ENCODE peak calls at places on chromosome 22, in six cellular contexts. One of them, this sample, is unnamed.
A peak's percentile ranks its signal among the peaks of the same experiment; 100 is the strongest.

GRCh38 chr22:36256474-36256873 is 3.5 kb downstream of the APOL1 start:
- DNase-seq in neuronal stem cell: no peak
- DNase-seq in IMR-90: peak; percentile 55
- DNase-seq in mesenchymal stem cell: no peak
- DNase-seq in trophoblast cell: no peak
- DNase-seq in H1: no peak
- DNase-seq in this sample: peak; percentile 4

GRCh38 chr22:31537019-31537535 is 40.7 kb downstream of the SFI1 start:
- DNase-seq in neuronal stem cell: no peak
- DNase-seq in IMR-90: no peak
- DNase-seq in mesenchymal stem cell: no peak
- DNase-seq in trophoblast cell: no peak
- DNase-seq in H1: no peak
- DNase-seq in this sample: no peak

GRCh38 chr22:41561335-41561734 is 525 bp downstream of the CSDC2 start:
- DNase-seq in neuronal stem cell: no peak
- DNase-seq in IMR-90: no peak
- DNase-seq in mesenchymal stem cell: no peak
- DNase-seq in trophoblast cell: no peak
- DNase-seq in H1: no peak
- DNase-seq in this sample: peak; percentile 54

GRCh38 chr22:39839917-39840510 is 53.5 kb downstream of the ENTHD1 start:
- DNase-seq in neuronal stem cell: no peak
- DNase-seq in IMR-90: no peak
- DNase-seq in mesenchymal stem cell: no peak
- DNase-seq in trophoblast cell: no peak
- DNase-seq in H1: no peak
- DNase-seq in this sample: no peak

GRCh38 chr22:35634981-35635540 is 13.2 kb upstream of the APOL6 start:
- DNase-seq in neuronal stem cell: no peak
- DNase-seq in IMR-90: peak; percentile 8
- DNase-seq in mesenchymal stem cell: no peak
- DNase-seq in trophoblast cell: peak; percentile 30
- DNase-seq in H1: no peak
- DNase-seq in this sample: no peak

GRCh38 chr22:22376352-22376706 is 131.7 kb downstream of the VPREB1 start:
- DNase-seq in neuronal stem cell: no peak
- DNase-seq in IMR-90: no peak
- DNase-seq in mesenchymal stem cell: no peak
- DNase-seq in trophoblast cell: no peak
- DNase-seq in H1: no peak
- DNase-seq in this sample: no peak

GRCh38 chr22:40694409-40694808 is 15.1 kb downstream of the MCHR1 start:
- DNase-seq in neuronal stem cell: no peak
- DNase-seq in IMR-90: no peak
- DNase-seq in mesenchymal stem cell: no peak
- DNase-seq in trophoblast cell: no peak
- DNase-seq in H1: no peak
- DNase-seq in this sample: no peak

GRCh38 chr22:20968281-20968977 is 1.4 kb downstream of the AIFM3 start:
- DNase-seq in neuronal stem cell: no peak
- DNase-seq in IMR-90: no peak
- DNase-seq in mesenchymal stem cell: no peak
- DNase-seq in trophoblast cell: no peak
- DNase-seq in H1: no peak
- DNase-seq in this sample: no peak

GRCh38 chr22:22210375-22210774 is 34.2 kb upstream of the VPREB1 start:
- DNase-seq in neuronal stem cell: no peak
- DNase-seq in IMR-90: peak; percentile 85
- DNase-seq in mesenchymal stem cell: no peak
- DNase-seq in trophoblast cell: no peak
- DNase-seq in H1: no peak
- DNase-seq in this sample: no peak

GRCh38 chr22:16819249-16819648 is 6.0 kb downstream of the XKR3 start:
- DNase-seq in neuronal stem cell: no peak
- DNase-seq in IMR-90: no peak
- DNase-seq in mesenchymal stem cell: no peak
- DNase-seq in trophoblast cell: no peak
- DNase-seq in H1: no peak
- DNase-seq in this sample: no peak

GRCh38 chr22:24305260-24305692 is 34.6 kb downstream of the SPECC1L start:
- DNase-seq in neuronal stem cell: no peak
- DNase-seq in IMR-90: peak; percentile 4
- DNase-seq in mesenchymal stem cell: no peak
- DNase-seq in trophoblast cell: no peak
- DNase-seq in H1: no peak
- DNase-seq in this sample: no peak

GRCh38 chr22:41902016-41902415 is 12.9 kb downstream of the SHISA8 start:
- DNase-seq in neuronal stem cell: no peak
- DNase-seq in IMR-90: no peak
- DNase-seq in mesenchymal stem cell: no peak
- DNase-seq in trophoblast cell: no peak
- DNase-seq in H1: no peak
- DNase-seq in this sample: peak; percentile 22

GRCh38 chr22:42621505-42622002 is 6.9 kb upstream of the POLDIP3 start:
- DNase-seq in neuronal stem cell: peak; percentile 67
- DNase-seq in IMR-90: peak; percentile 61
- DNase-seq in mesenchymal stem cell: peak; percentile 70
- DNase-seq in trophoblast cell: peak; percentile 79
- DNase-seq in H1: peak; percentile 86
- DNase-seq in this sample: peak; percentile 93

GRCh38 chr22:22751043-22751603 is 106.7 kb downstream of the GGTLC2 start:
- DNase-seq in neuronal stem cell: no peak
- DNase-seq in IMR-90: no peak
- DNase-seq in mesenchymal stem cell: no peak
- DNase-seq in trophoblast cell: no peak
- DNase-seq in H1: no peak
- DNase-seq in this sample: no peak

DNA sequence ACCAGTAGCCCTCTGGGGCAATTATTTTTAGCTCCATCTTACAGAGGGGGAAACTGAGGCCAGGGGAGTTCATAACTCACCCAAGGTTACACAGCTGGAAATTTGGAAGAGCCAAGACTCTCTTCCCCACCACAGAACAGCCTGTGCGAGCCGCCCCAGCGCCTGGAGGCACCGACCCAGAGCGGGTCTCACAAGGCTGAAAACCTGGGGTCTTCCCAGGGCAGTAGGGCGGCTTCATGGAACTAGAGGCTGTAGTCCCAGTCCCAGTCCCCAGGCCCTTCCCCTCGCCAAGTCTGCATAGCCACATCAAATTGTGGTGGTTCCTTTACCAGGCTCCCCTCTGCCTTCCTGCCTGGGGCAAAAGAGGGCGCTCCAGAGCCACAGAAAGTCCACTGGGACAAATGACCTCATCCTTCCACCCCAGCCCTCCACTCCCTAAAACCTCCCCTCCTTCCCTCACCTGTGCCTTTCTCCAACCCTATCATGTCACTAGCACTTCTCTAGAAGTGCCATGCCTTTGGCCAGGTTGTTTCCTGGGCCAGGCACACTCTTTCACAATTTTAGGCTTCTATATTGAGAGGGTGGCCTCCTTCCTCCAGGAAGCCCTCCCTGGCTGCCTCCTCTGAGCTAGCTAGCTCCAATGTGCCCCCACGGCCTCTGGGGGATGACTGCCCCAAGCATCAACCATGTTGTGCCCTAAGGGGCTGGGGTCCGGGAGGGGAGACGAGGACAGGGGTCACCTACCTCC is 15.2 kb upstream of the CDC42EP1 start:
- DNase-seq in neuronal stem cell: no peak
- DNase-seq in IMR-90: peak; percentile 58
- DNase-seq in mesenchymal stem cell: peak; percentile 84
- DNase-seq in trophoblast cell: peak; percentile 92
- DNase-seq in H1: peak; percentile 61
- DNase-seq in this sample: peak; percentile 91
- H3K4ac ChIP-seq in neuronal stem cell: no peak overlapping the region
- H3K4ac ChIP-seq in IMR-90: peak overlapping the region; percentile 97
- H3K4ac ChIP-seq in mesenchymal stem cell: peak overlapping the region; percentile 97
- H3K4ac ChIP-seq in trophoblast cell: peak overlapping the region; percentile 90
- H3K4ac ChIP-seq in H1: peak overlapping the region; percentile 22
- H3K4ac ChIP-seq in this sample: no peak overlapping the region

GRCh38 chr22:26671317-26672059 is 14.1 kb downstream of the MIAT start:
- DNase-seq in neuronal stem cell: no peak
- DNase-seq in IMR-90: no peak
- DNase-seq in mesenchymal stem cell: no peak
- DNase-seq in trophoblast cell: no peak
- DNase-seq in H1: no peak
- DNase-seq in this sample: no peak

GRCh38 chr22:26674211-26675190 is 17.1 kb downstream of the MIAT start:
- DNase-seq in neuronal stem cell: no peak
- DNase-seq in IMR-90: no peak
- DNase-seq in mesenchymal stem cell: no peak
- DNase-seq in trophoblast cell: no peak
- DNase-seq in H1: no peak
- DNase-seq in this sample: no peak

GRCh38 chr22:26672590-26673468 is 15.4 kb downstream of the MIAT start:
- DNase-seq in neuronal stem cell: peak; percentile 89
- DNase-seq in IMR-90: peak; percentile 94
- DNase-seq in mesenchymal stem cell: peak; percentile 97
- DNase-seq in trophoblast cell: peak; percentile 82
- DNase-seq in H1: peak; percentile 80
- DNase-seq in this sample: peak; percentile 91

GRCh38 chr22:26672060-26672471 is 14.7 kb downstream of the MIAT start:
- DNase-seq in neuronal stem cell: no peak
- DNase-seq in IMR-90: no peak
- DNase-seq in mesenchymal stem cell: no peak
- DNase-seq in trophoblast cell: no peak
- DNase-seq in H1: no peak
- DNase-seq in this sample: no peak

DNA sequence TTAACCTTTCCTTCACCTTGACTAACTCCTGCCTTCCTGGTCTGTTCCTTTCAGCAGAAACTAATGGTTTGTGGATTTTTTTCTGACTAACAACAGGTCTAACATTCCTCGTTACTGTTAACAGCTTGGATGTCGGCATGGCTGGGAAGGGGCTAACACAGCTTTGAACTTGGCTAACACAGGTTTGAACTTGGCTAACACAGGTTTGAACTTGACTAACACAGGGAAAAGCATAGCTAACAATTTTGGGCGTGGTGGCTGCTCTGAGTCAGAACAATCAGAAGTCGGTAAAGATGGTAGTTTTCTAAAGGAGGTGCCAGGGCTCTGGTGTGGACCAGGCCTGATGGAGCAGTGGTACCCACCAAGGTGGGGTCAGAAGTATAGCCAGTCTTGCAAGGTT is 16.1 kb downstream of the MIAT start:
- DNase-seq in neuronal stem cell: no peak
- DNase-seq in IMR-90: no peak
- DNase-seq in mesenchymal stem cell: peak; percentile 23
- DNase-seq in trophoblast cell: no peak
- DNase-seq in H1: no peak
- DNase-seq in this sample: no peak
- H2AFZ ChIP-seq in neuronal stem cell: no peak overlapping the region
- H2AFZ ChIP-seq in IMR-90: peak overlapping the region; percentile 93
- H2AFZ ChIP-seq in mesenchymal stem cell: no peak overlapping the region
- H2AFZ ChIP-seq in trophoblast cell: no peak overlapping the region
- H2AFZ ChIP-seq in H1: no peak overlapping the region
- H2AFZ ChIP-seq in this sample: no peak overlapping the region

GRCh38 chr22:28771195-28771791 is 1.2 kb upstream of the CCDC117 start:
- DNase-seq in neuronal stem cell: no peak
- DNase-seq in IMR-90: no peak
- DNase-seq in mesenchymal stem cell: no peak
- DNase-seq in trophoblast cell: no peak
- DNase-seq in H1: no peak
- DNase-seq in this sample: no peak

GRCh38 chr22:28769394-28770085 is 3.0 kb upstream of the CCDC117 start:
- DNase-seq in neuronal stem cell: no peak
- DNase-seq in IMR-90: no peak
- DNase-seq in mesenchymal stem cell: no peak
- DNase-seq in trophoblast cell: no peak
- DNase-seq in H1: no peak
- DNase-seq in this sample: no peak

GRCh38 chr22:28773461-28773867 is 969 bp downstream of the CCDC117 start:
- DNase-seq in neuronal stem cell: no peak
- DNase-seq in IMR-90: peak; percentile 69
- DNase-seq in mesenchymal stem cell: peak; percentile 84
- DNase-seq in trophoblast cell: no peak
- DNase-seq in H1: no peak
- DNase-seq in this sample: no peak

GRCh38 chr22:28774378-28774777 is 1.9 kb downstream of the CCDC117 start:
- DNase-seq in neuronal stem cell: no peak
- DNase-seq in IMR-90: no peak
- DNase-seq in mesenchymal stem cell: no peak
- DNase-seq in trophoblast cell: no peak
- DNase-seq in H1: no peak
- DNase-seq in this sample: no peak

DNA sequence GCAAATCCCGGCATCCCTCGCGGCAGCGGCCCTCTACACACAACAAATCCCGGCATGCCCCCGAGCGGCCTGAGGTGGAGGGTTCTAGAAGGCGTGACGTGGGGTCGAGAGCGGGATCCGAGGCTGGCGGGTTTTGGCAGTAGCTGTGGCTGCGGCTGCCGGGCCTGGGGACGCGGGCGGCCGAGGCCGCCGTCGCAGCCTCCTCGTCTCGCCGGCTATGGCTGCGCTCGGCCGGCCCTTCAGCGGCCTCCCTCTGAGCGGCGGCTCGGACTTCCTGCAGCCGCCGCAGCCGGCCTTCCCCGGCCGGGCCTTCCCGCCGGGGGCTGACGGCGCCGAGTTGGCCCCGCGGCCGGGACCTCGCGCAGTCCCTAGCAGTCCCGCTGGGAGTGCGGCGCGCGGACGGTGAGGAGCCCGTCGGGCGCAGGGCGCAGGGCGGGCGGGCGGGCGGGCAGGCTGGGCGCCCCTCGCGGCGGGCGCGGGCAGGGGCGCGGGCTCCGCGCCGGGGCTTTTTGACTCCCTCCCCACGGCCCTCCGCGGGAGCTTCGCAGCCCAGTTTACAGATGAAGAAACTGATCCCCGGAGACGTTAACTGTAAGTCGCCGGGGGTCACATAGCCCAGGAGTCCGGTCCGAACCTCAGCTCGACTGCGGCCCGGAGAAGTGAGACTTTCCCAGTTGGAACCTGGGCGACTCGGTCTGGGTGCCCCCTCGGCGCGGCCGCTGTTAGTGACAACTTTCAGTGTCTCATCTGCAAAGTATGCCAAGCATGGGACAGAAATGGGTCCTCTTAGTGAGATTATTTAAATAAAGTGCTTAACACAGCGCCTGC is at the start of gene CCDC117:
- DNase-seq in neuronal stem cell: peak; percentile 87
- DNase-seq in IMR-90: peak; percentile 95
- DNase-seq in mesenchymal stem cell: peak; percentile 95
- DNase-seq in trophoblast cell: peak; percentile 92
- DNase-seq in H1: peak; percentile 89
- DNase-seq in this sample: peak; percentile 96
- H3K4ac ChIP-seq in neuronal stem cell: no peak within 1 kb of the TSS
- H3K4ac ChIP-seq in IMR-90: peak within 1 kb of the TSS; percentile 38
- H3K4ac ChIP-seq in mesenchymal stem cell: peak within 1 kb of the TSS; percentile 91
- H3K4ac ChIP-seq in trophoblast cell: peak within 1 kb of the TSS; percentile 77
- H3K4ac ChIP-seq in H1: peak within 1 kb of the TSS; percentile 2
- H3K4ac ChIP-seq in this sample: no peak within 1 kb of the TSS

DNA sequence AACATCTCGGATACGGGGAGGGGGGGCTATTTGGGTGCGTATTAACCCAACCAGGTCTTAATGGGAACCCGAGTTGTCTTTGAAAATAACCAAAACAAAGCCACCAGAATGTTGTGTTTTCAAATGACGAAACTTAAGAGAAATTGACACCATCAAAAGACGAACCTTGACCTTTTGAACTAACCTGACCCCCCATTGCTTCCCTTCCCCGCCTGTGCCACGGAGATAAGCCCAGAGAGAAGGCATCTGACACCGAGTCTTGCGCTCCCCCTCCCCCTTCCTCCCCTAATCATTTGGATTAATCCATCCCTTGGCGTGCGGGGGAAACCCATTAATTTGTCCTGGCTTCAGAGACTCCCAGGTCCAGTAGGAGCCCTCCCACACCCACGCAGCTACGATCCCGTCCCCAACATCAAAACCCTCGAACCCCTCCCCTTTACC is 4.5 kb upstream of the GCAT start:
- DNase-seq in neuronal stem cell: no peak
- DNase-seq in IMR-90: no peak
- DNase-seq in mesenchymal stem cell: no peak
- DNase-seq in trophoblast cell: no peak
- DNase-seq in H1: no peak
- DNase-seq in this sample: no peak
- H2AFZ ChIP-seq in neuronal stem cell: peak overlapping the region; percentile 93
- H2AFZ ChIP-seq in IMR-90: peak overlapping the region; percentile 97
- H2AFZ ChIP-seq in mesenchymal stem cell: no peak overlapping the region
- H2AFZ ChIP-seq in trophoblast cell: no peak overlapping the region
- H2AFZ ChIP-seq in H1: no peak overlapping the region
- H2AFZ ChIP-seq in this sample: no peak overlapping the region

This sample was measured in H9.